ENCODE peak calls at places on chromosomes 16 and 17, in five cellular contexts. V, Z, T, L and S are unnamed samples.

GRCh38 chr17:31072186-31072585 is 22.6 kb upstream of the NF1 start:
- DNase-seq in V (no peak), Z (no peak), T (no peak), L (peak), S (no peak)

GRCh38 chr16:81883235-81883634 is 104.1 kb downstream of the PLCG2 start:
- DNase-seq in V (no peak), Z (no peak), T (no peak), L (no peak), S (no peak)

GRCh38 chr16:86530251-86531192 is 20.2 kb downstream of the FOXF1 start:
- DNase-seq in V (no peak), Z (no peak), T (no peak), L (no peak), S (no peak)

GRCh38 chr17:80029235-80029974 is 6.3 kb downstream of the TBC1D16 start:
- DNase-seq in V (no peak), Z (no peak), T (no peak), L (no peak), S (no peak)

GRCh38 chr16:56269824-56270684 is 78.8 kb downstream of the GNAO1 start:
- DNase-seq in V (no peak), Z (peak), T (peak), L (no peak), S (peak)

GRCh38 chr17:31321481-31321880 is at the start of gene EVI2A:
- DNase-seq in V (no peak), Z (no peak), T (no peak), L (no peak), S (peak)

GRCh38 chr17:4534928-4535666 is 20.1 kb downstream of the MYBBP1A start:
- DNase-seq in V (no peak), Z (no peak), T (no peak), L (no peak), S (no peak)

GRCh38 chr16:30805370-30806169 is 18.6 kb upstream of the ZNF629 start:
- DNase-seq in V (peak), Z (peak), T (no peak), L (peak), S (peak)

GRCh38 chr16:29738514-29738913 is 7.3 kb downstream of the C16orf54 start:
- DNase-seq in V (no peak), Z (no peak), T (no peak), L (no peak), S (peak)

GRCh38 chr17:35022536-35023063 is 40.9 kb downstream of the RFFL start:
- DNase-seq in V (no peak), Z (peak), T (no peak), L (peak), S (peak)

GRCh38 chr16:3652373-3653037 is 2.0 kb upstream of the DNASE1 start:
- DNase-seq in V (no peak), Z (peak), T (no peak), L (no peak), S (peak)

GRCh38 chr17:8954339-8954738 is 11.2 kb downstream of the PIK3R5 start:
- DNase-seq in V (no peak), Z (no peak), T (peak), L (no peak), S (peak)

GRCh38 chr17:8953152-8953885 is 12.2 kb downstream of the PIK3R5 start:
- DNase-seq in V (no peak), Z (no peak), T (no peak), L (no peak), S (peak)

GRCh38 chr17:8949061-8949622 is 16.4 kb downstream of the PIK3R5 start:
- DNase-seq in V (no peak), Z (no peak), T (no peak), L (no peak), S (no peak)

GRCh38 chr17:8948462-8948861 is 17.0 kb downstream of the PIK3R5 start:
- DNase-seq in V (no peak), Z (no peak), T (no peak), L (no peak), S (no peak)

GRCh38 chr17:8951210-8951609 is 14.3 kb downstream of the PIK3R5 start:
- DNase-seq in V (no peak), Z (no peak), T (no peak), L (no peak), S (no peak)
- TF ChIP-seq POLR2AphosphoS5 in V (no peak), Z (no peak), T (no peak), L (no peak), S (no peak)

DNA sequence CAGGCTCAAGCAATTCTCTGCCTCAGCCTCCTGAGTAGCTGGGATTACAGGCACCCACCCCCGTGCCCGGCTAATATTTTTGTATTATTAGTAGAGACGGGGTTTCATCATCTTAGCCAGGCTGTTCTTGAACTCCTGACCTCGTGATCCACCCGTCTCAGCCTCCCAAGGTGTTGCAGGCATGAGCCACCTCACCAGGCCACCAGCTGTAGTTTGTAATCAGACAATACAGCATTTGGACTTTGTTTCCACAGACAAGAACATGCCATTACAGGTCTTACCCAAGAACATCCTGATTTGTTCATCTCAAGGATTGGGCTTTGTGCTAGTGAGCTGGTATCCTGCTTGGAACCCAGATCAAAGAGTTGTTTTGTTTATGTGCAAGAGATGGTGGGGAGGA is 30.1 kb downstream of the C17orf100 start:
- DNase-seq in V (no peak), Z (peak), T (no peak), L (no peak), S (no peak)
- H3K27ac ChIP-seq in V (no peak), Z (peak), T (no peak), L (no peak), S (no peak)

GRCh38 chr17:2087597-2088211 is 32.8 kb downstream of the HIC1 start:
- DNase-seq in V (no peak), Z (no peak), T (no peak), L (no peak), S (peak)
- TF ChIP-seq POLR2AphosphoS5 in V (no peak), Z (no peak), T (no peak), L (peak), S (peak)

GRCh38 chr17:27539794-27540193 is 83.5 kb downstream of the KSR1 start:
- DNase-seq in V (no peak), Z (no peak), T (no peak), L (no peak), S (no peak)

GRCh38 chr17:27543464-27543856 is 87.2 kb downstream of the KSR1 start:
- DNase-seq in V (no peak), Z (no peak), T (no peak), L (no peak), S (peak)

GRCh38 chr17:27542841-27543463 is 86.7 kb downstream of the KSR1 start:
- DNase-seq in V (no peak), Z (peak), T (no peak), L (no peak), S (peak)

GRCh38 chr17:27540300-27541105 is 84.3 kb downstream of the KSR1 start:
- DNase-seq in V (no peak), Z (peak), T (no peak), L (peak), S (peak)

DNA sequence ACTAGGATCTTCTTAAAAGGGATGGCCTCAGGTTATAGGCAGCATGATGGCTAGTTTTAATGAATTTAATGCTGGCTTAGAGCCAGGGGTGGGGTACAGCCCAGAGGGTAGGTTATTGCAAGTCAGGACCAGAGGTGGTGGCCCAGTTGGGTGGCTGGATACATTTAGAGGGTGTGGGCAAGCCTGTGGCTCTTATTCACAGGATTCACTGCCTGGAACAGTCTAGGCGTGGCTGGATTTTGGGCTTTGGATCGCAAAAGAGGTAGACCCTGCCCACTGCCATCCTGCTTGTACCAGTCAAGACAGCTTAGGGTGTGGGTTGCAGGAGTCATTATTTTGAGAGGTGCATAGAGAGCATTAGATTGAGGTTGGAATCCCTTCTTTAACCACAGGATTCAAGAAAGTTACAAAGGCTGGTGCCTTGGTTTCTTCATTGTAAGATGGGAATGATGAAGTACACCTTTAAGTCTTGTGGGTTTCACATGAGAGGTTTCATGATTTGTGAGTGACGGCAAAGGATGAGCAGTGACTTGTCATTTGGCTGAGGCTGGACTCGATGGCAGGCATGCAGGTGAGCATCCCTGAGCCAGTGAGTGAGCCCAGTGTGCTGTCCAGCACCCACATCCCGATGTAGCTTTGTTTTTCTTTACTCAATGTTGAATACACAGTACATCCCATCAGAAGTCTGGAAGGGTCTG is 85.2 kb downstream of the KSR1 start:
- DNase-seq in V (no peak), Z (no peak), T (no peak), L (no peak), S (peak)
- H3K27ac ChIP-seq in V (no peak), Z (no peak), T (no peak), L (no peak), S (no peak)

DNA sequence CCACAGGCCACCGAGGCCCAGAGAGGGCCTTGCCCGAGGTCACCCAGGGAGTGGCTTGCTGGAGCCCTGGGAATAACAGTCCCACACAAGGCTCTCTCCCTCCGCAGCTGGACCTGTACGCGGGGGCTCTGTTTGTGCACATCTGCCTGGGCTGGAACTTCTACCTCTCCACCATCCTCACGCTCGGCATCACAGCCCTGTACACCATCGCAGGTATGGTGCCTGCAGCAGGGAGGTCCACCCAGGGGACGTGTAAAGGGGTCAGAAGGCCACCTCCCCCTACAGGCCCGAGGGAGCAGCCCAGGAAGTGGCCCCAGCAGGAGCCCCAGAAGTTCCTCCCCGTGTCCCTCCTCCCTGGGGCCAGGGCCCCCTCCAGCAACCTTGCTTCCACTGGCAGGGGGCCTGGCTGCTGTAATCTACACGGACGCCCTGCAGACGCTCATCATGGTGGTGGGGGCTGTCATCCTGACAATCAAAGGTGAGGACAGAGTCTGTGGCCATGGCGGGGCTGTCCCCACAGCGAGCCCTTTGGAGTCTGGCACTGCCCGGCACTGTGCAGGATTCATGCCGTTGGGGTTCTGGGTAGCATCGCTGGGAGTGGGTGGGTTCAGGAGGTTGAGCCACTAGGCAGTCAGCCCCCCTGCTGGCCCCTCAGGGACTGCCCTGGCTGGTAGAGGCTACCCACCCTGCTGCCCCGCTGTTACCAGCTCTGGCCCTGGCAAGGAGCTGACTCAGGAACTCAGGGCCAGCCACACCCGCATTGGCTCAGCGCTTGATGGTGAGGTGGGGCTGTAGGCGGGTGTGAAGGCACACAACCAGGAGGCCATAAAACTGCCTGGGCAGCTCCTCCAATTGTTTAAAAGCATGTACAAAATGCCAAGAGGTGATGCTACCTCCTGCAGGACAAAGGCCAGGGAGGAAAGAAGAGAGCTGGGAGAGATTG is 17.3 kb downstream of the SLC5A10 start:
- DNase-seq in V (no peak), Z (no peak), T (no peak), L (peak), S (no peak)
- TF ChIP-seq POLR2AphosphoS5 in V (no peak), Z (no peak), T (no peak), L (peak), S (no peak)

GRCh38 chr17:18225562-18226283 is at the start of gene LLGL1:
- DNase-seq in V (no peak), Z (no peak), T (no peak), L (no peak), S (no peak)
- H3K27ac ChIP-seq in V (peak), Z (peak), T (peak), L (peak), S (peak)

DNA sequence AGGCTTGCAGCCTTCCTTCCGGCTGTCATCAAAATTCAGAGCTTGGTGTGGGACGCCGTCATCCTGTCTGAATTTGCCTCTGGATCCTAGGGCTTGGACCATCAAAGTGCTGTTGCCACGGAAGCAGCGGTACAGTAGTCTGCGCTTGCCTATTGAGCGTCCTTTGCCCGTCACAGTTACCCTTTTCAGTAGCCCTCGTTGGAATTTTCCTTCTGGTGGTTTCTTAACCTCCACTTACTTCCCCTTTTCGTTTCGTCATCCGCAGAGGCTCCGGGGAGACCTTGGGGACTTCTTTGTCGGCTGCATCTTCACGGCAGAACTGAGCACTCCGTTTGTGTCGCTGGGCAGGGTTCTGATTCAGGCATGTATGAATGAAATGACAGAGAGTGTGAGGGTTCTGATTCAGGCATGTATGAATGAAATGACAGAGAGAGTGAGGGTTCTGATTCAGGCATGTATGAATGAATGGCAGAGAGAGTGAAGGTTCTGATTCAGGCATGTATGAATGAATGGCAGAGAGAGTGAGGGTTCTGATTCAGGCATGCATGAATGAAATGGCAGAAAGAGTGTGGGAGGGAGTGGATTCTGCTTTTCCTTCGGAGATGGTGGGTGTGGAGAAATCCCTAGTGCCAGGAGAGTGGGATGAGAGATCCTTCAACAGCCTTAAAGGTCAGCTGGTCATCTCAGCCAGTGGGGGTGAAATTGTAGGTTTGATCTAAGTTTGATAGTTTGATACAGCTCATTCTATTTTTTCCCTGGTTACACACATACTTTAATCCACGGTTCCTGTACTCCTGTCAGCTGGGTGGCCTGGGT is 8.1 kb downstream of the TLCD3A start:
- DNase-seq in V (no peak), Z (no peak), T (no peak), L (no peak), S (peak)
- TF ChIP-seq POLR2AphosphoS5 in V (no peak), Z (no peak), T (no peak), L (no peak), S (peak)